ENCODE peak calls at places on chromosomes 6 and 20, in six cellular contexts. I is GM12878, D is GM12891, H is K562, C is H1, E is HepG2. J is an unnamed sample.

GRCh38 chr20:58384821-58385220 is 4.2 kb upstream of the VAPB start:
- DNase-seq in I (no peak), D (no peak), H (no peak), C (no peak), E (no peak), J (no peak)

GRCh38 chr6:158536891-158537798 is 22.7 kb upstream of the TMEM181 start:
- DNase-seq in I (no peak), D (no peak), H (peak), C (no peak), E (peak), J (no peak)

GRCh38 chr20:12482661-12483060 is 526.1 kb upstream of the SPTLC3 start:
- DNase-seq in I (no peak), D (no peak), H (no peak), C (no peak), E (no peak), J (no peak)

GRCh38 chr6:20715135-20715806 is 181.0 kb downstream of the CDKAL1 start:
- DNase-seq in I (no peak), D (no peak), H (no peak), C (no peak), E (no peak), J (no peak)

GRCh38 chr6:11971154-11971553 is 41.0 kb upstream of the HIVEP1 start:
- DNase-seq in I (no peak), D (no peak), H (no peak), C (no peak), E (no peak), J (no peak)

GRCh38 chr20:50020283-50020682 is 37.5 kb downstream of the SNAI1 start:
- DNase-seq in I (no peak), D (no peak), H (no peak), C (no peak), E (no peak), J (no peak)

GRCh38 chr20:22575087-22575721 is 9.2 kb downstream of the FOXA2 start:
- DNase-seq in I (no peak), D (no peak), H (no peak), C (no peak), E (peak), J (no peak)

GRCh38 chr6:34027445-34027936 is 118.4 kb downstream of the GRM4 start:
- DNase-seq in I (no peak), D (peak), H (peak), C (peak), E (peak), J (peak)

GRCh38 chr20:59611286-59611685 is 6.9 kb downstream of the PHACTR3 start:
- DNase-seq in I (no peak), D (no peak), H (no peak), C (no peak), E (no peak), J (no peak)

GRCh38 chr6:163612200-163612599 is 197.7 kb downstream of the QKI start:
- DNase-seq in I (no peak), D (no peak), H (no peak), C (no peak), E (no peak), J (no peak)

GRCh38 chr20:40961686-40962640 is 66.7 kb upstream of the TOP1 start:
- DNase-seq in I (no peak), D (no peak), H (no peak), C (no peak), E (no peak), J (no peak)

GRCh38 chr20:25087186-25087929 is 5.4 kb upstream of the VSX1 start:
- DNase-seq in I (no peak), D (no peak), H (no peak), C (no peak), E (no peak), J (no peak)

GRCh38 chr20:47358672-47359532 is 2.4 kb upstream of the ZMYND8 start:
- DNase-seq in I (no peak), D (no peak), H (peak), C (no peak), E (peak), J (no peak)

GRCh38 chr20:23235173-23236027 is 115.2 kb upstream of the NXT1 start:
- DNase-seq in I (no peak), D (no peak), H (peak), C (peak), E (peak), J (no peak)

GRCh38 chr6:21800948-21801438 is 207.4 kb downstream of the SOX4 start:
- DNase-seq in I (no peak), D (no peak), H (no peak), C (no peak), E (peak), J (no peak)

GRCh38 chr6:121756643-121757042 is 321.2 kb downstream of the GJA1 start:
- DNase-seq in I (no peak), D (no peak), H (no peak), C (no peak), E (no peak), J (no peak)

GRCh38 chr20:51514252-51514651 is 28.3 kb downstream of the NFATC2 start:
- DNase-seq in I (no peak), D (no peak), H (no peak), C (no peak), E (no peak), J (no peak)

GRCh38 chr6:56637640-56638039 is 5.0 kb downstream of the DST start:
- DNase-seq in I (peak), D (no peak), H (no peak), C (no peak), E (peak), J (no peak)

GRCh38 chr6:45688180-45688579 is 310.4 kb upstream of the SUPT3H start:
- DNase-seq in I (no peak), D (no peak), H (no peak), C (no peak), E (no peak), J (no peak)

GRCh38 chr6:148323344-148323743 is 19.3 kb upstream of the SASH1 start:
- DNase-seq in I (no peak), D (no peak), H (no peak), C (no peak), E (no peak), J (no peak)

GRCh38 chr6:85677243-85677956 is 34.7 kb upstream of the SYNCRIP start:
- DNase-seq in I (no peak), D (no peak), H (no peak), C (no peak), E (no peak), J (no peak)

DNA sequence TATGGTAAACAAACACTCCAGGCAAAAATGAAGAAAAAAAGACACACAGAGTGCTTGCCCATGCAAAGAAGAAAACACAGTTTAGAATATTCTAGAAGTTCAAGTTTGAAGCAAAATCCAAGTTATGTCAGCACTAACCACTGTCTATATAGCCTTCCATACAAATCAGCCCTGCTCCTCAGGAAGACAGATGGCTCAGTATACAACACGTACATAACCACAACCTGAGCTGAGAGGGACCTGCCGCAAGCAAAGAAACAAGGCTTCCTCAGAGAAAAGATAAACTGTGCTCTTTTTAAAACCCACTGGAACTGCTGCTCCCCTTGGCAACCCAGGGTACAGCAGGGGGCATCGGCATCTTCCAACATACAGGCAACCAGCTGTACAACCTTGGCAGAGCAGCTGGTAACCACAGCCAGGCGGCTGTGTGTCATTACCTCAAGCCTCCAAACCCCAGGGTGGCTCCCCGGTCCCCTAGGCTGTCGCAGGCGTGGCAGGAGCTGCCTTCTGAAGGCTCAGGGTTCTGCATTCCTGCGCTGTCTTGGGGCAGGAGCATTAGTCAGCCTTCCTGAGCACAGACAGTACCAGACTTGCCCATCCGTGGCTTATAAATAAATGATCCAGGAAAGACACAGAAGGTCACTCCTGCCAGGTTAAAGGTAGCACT is 249.5 kb downstream of the ADGRG6 start:
- DNase-seq in I (no peak), D (no peak), H (no peak), C (no peak), E (no peak), J (no peak)
- TF ChIP-seq TAF1 in I (no peak), D (no peak), H (no peak), C (no peak), E (no peak), J (no peak)

GRCh38 chr6:127342946-127343752 is at the start of gene ECHDC1:
- DNase-seq in I (no peak), D (peak), H (peak), C (no peak), E (peak), J (peak)
- TF ChIP-seq POLR2A in I (peak), D (peak), H (peak), C (peak), E (peak), J (peak)

DNA sequence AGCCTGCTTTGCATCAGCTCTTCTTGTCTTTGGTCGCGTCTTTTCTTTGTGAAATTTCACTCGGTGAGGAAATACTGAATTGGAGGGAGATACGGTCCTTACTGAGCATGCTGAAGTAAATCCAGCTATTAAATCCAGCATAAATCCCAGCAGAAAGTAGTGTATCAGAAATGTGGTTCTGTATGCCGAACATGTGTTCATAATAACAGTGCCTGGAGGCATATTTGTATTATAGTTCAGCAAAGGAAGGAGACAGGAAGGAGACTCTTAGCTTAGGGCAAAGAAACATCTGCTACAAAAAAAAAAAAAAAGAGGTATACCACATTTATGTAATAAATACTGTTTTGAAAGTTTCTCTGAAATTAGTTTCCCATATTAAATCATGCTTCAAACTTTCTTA is 211.8 kb downstream of the PLCB4 start:
- DNase-seq in I (no peak), D (no peak), H (no peak), C (no peak), E (no peak), J (no peak)
- TF ChIP-seq POLR2AphosphoS5 in I (no peak), D (no peak), H (no peak), C (no peak), E (no peak), J (no peak)

DNA sequence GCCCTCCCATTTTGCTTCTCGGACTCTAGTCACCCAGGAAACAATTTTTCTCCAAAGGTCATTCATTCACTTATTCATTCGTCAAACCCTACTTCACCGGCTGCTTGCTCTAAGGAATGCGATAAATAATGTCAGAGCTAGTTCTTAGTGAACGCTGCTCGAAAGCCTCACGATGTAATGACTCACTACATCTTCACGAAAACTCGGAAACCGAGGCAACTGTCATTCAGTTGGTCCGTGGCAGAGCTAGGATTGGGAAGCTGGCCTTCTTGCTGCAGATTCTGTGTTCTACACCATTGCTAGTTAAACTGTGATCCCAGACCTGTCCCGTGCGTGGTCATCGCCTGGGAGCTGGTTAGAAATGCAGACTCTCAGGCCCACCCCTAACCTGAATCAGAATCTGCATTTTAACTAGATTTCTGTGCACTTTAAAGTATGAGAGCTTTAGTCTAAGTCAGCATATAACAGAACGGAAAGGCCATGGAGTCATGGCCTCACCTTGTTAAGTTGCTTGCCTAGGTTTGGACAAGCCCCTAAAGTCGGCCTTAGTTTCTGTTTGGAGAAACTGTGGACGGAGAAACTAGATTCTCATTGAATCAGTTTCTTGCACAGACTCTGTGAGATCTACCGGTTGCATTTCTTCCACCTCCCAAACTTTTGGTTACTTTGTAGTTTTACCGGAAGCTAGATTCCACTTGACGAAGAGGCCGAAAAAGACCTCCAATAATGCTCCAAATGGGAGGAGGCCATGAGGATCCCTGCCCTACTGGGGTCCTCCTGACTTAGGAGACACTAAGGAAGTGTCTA is 640 bp upstream of the CCND3 start:
- DNase-seq in I (no peak), D (no peak), H (no peak), C (no peak), E (no peak), J (no peak)
- TF ChIP-seq TAF1 in I (no peak), D (no peak), H (peak), C (no peak), E (no peak), J (no peak)

GRCh38 chr6:7765575-7766325 is 39.9 kb downstream of the BMP6 start:
- DNase-seq in I (no peak), D (no peak), H (no peak), C (no peak), E (no peak), J (no peak)

GRCh38 chr6:7762758-7763157 is 36.9 kb downstream of the BMP6 start:
- DNase-seq in I (no peak), D (no peak), H (no peak), C (no peak), E (no peak), J (no peak)

GRCh38 chr6:7761047-7761446 is 35.1 kb downstream of the BMP6 start:
- DNase-seq in I (no peak), D (no peak), H (no peak), C (no peak), E (no peak), J (no peak)

GRCh38 chr6:7759319-7759718 is 33.4 kb downstream of the BMP6 start:
- DNase-seq in I (no peak), D (no peak), H (no peak), C (no peak), E (no peak), J (no peak)

DNA sequence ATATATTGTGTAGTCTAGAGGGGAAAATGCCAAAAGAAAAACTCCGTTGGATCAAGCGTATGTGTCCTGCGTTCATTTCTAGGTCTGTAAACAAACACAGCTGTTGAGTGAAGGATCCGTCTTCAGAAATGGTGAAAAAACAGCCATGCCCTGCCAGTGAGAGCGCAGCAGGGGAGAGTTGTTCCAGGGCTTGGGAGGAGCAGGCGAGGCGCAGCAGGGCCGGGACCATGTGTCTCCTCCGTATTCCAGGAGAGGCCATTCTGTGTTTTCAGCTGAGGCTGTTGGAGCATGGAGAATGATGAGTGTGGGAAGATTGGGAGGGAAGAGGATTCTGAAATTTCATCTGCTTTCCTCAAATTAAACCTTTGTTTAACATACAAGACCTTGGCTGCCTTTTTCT is 38.0 kb downstream of the BMP6 start:
- DNase-seq in I (no peak), D (no peak), H (no peak), C (no peak), E (no peak), J (no peak)
- TF ChIP-seq POLR2A in I (no peak), D (no peak), H (no peak), C (no peak), E (no peak), J (no peak)

J was measured in GM12892.